ENCODE peak calls at places on chromosomes 16 and 17, in ten cellular contexts. C is skeletal muscle cell; K is G401; R is AG09309; T is activated T-cell treated with anti-CD3 and anti-CD28 coated beads, Interleukin-2, amount 50 U/mL, for 4 hours; Z is effector memory CD4-positive, alpha-beta T cell; M is central memory CD8-positive, alpha-beta T cell; X is NCI-H526; O is AG04450; L is NAMALWA. I is an unnamed sample.

GRCh38 chr16:74570412-74571301 is 36.3 kb downstream of the GLG1 start:
- DNase-seq in C (no peak), K (peak), R (no peak), T (no peak), Z (no peak), M (no peak), X (no peak), O (no peak), L (no peak), I (no peak)

GRCh38 chr16:54490089-54490488 is 203.5 kb upstream of the IRX3 start:
- DNase-seq in C (no peak), K (no peak), R (no peak), T (no peak), Z (no peak), M (no peak), X (no peak), O (no peak), L (no peak), I (no peak)

GRCh38 chr17:76422860-76423259 is 30.1 kb downstream of the UBE2O start:
- DNase-seq in C (no peak), K (no peak), R (no peak), T (no peak), Z (no peak), M (no peak), X (no peak), O (no peak), L (no peak), I (no peak)

GRCh38 chr17:7548585-7549400 is at the start of gene TNFSF12:
- DNase-seq in C (no peak), K (peak), R (no peak), T (peak), Z (peak), M (no peak), X (no peak), O (no peak), L (no peak), I (peak)

GRCh38 chr17:45976755-45977505 is 22.1 kb upstream of the STH start:
- DNase-seq in C (no peak), K (no peak), R (no peak), T (no peak), Z (no peak), M (no peak), X (no peak), O (no peak), L (no peak), I (no peak)

GRCh38 chr17:19706791-19707727 is 9.3 kb downstream of the SLC47A2 start:
- DNase-seq in C (no peak), K (no peak), R (no peak), T (no peak), Z (no peak), M (no peak), X (peak), O (no peak), L (no peak), I (no peak)

GRCh38 chr17:17859909-17860760 is 23.3 kb upstream of the SREBF1 start:
- DNase-seq in C (no peak), K (peak), R (no peak), T (peak), Z (peak), M (peak), X (peak), O (no peak), L (peak), I (peak)

GRCh38 chr16:56861092-56861610 is 3.9 kb upstream of the SLC12A3 start:
- DNase-seq in C (no peak), K (no peak), R (no peak), T (no peak), Z (no peak), M (no peak), X (no peak), O (no peak), L (no peak), I (no peak)

GRCh38 chr16:20884240-20884556 is 16.0 kb downstream of the DCUN1D3 start:
- DNase-seq in C (peak), K (no peak), R (no peak), T (no peak), Z (no peak), M (no peak), X (no peak), O (peak), L (no peak), I (no peak)

GRCh38 chr16:54931757-54932660 is 1.3 kb downstream of the IRX5 start:
- DNase-seq in C (no peak), K (no peak), R (no peak), T (no peak), Z (no peak), M (no peak), X (no peak), O (no peak), L (no peak), I (no peak)

GRCh38 chr17:5759501-5759925 is 175.2 kb upstream of the NLRP1 start:
- DNase-seq in C (no peak), K (no peak), R (no peak), T (no peak), Z (no peak), M (no peak), X (no peak), O (no peak), L (no peak), I (no peak)

GRCh38 chr16:12801511-12802042 is 2.1 kb downstream of the CPPED1 start:
- DNase-seq in C (peak), K (peak), R (peak), T (no peak), Z (no peak), M (no peak), X (no peak), O (no peak), L (no peak), I (no peak)

GRCh38 chr17:71883258-71883657 is 237.6 kb upstream of the SOX9 start:
- DNase-seq in C (no peak), K (no peak), R (no peak), T (no peak), Z (no peak), M (no peak), X (no peak), O (no peak), L (no peak), I (no peak)

GRCh38 chr17:47707056-47707791 is 13.3 kb downstream of the TBKBP1 start:
- DNase-seq in C (no peak), K (no peak), R (no peak), T (no peak), Z (no peak), M (no peak), X (no peak), O (no peak), L (no peak), I (no peak)

GRCh38 chr16:17529982-17530760 is 59.4 kb upstream of the XYLT1 start:
- DNase-seq in C (no peak), K (no peak), R (no peak), T (no peak), Z (no peak), M (no peak), X (no peak), O (no peak), L (no peak), I (no peak)

GRCh38 chr17:81570896-81571453 is 18.8 kb upstream of the FAAP100 start:
- DNase-seq in C (no peak), K (no peak), R (no peak), T (no peak), Z (no peak), M (no peak), X (no peak), O (no peak), L (no peak), I (no peak)

GRCh38 chr16:15866451-15866850 is 9.6 kb upstream of the MYH11 start:
- DNase-seq in C (no peak), K (no peak), R (no peak), T (no peak), Z (no peak), M (no peak), X (no peak), O (no peak), L (no peak), I (no peak)

GRCh38 chr16:86041807-86042206 is 142.8 kb downstream of the IRF8 start:
- DNase-seq in C (no peak), K (no peak), R (no peak), T (no peak), Z (no peak), M (no peak), X (no peak), O (no peak), L (no peak), I (no peak)

GRCh38 chr16:2819179-2819938 is 2.3 kb downstream of the PRSS21 start:
- DNase-seq in C (no peak), K (no peak), R (no peak), T (no peak), Z (no peak), M (no peak), X (no peak), O (no peak), L (no peak), I (no peak)

GRCh38 chr17:12659500-12659899 is 6.2 kb upstream of the MYOCD start:
- DNase-seq in C (peak), K (no peak), R (peak), T (no peak), Z (no peak), M (no peak), X (no peak), O (peak), L (no peak), I (no peak)

GRCh38 chr17:13884347-13884746 is 185.0 kb upstream of the COX10 start:
- DNase-seq in C (no peak), K (no peak), R (no peak), T (no peak), Z (no peak), M (no peak), X (no peak), O (no peak), L (no peak), I (no peak)

GRCh38 chr16:23903001-23903414 is 67.2 kb downstream of the PRKCB start:
- DNase-seq in C (no peak), K (no peak), R (no peak), T (no peak), Z (no peak), M (no peak), X (no peak), O (no peak), L (no peak), I (no peak)

GRCh38 chr16:67443299-67443698 is 12.4 kb downstream of the HSD11B2 start:
- DNase-seq in C (no peak), K (no peak), R (no peak), T (no peak), Z (no peak), M (no peak), X (no peak), O (no peak), L (no peak), I (no peak)

GRCh38 chr17:48486557-48486956 is 44.3 kb downstream of the HOXB1 start:
- DNase-seq in C (peak), K (no peak), R (peak), T (no peak), Z (no peak), M (no peak), X (no peak), O (peak), L (no peak), I (no peak)

GRCh38 chr17:55421179-55421934 is at the start of gene MMD:
- DNase-seq in C (no peak), K (no peak), R (no peak), T (peak), Z (no peak), M (peak), X (peak), O (no peak), L (no peak), I (peak)

GRCh38 chr16:72480926-72481325 is 309.0 kb upstream of the PMFBP1 start:
- DNase-seq in C (no peak), K (no peak), R (peak), T (no peak), Z (no peak), M (no peak), X (no peak), O (no peak), L (no peak), I (no peak)

GRCh38 chr16:79628501-79628975 is 28.0 kb upstream of the MAF start:
- DNase-seq in C (peak), K (no peak), R (no peak), T (peak), Z (no peak), M (no peak), X (no peak), O (peak), L (no peak), I (no peak)

GRCh38 chr16:10870808-10871156 is 6.2 kb upstream of the CIITA start:
- DNase-seq in C (no peak), K (no peak), R (no peak), T (no peak), Z (no peak), M (no peak), X (no peak), O (no peak), L (no peak), I (no peak)

GRCh38 chr17:59508999-59509398 is 56.4 kb upstream of the DHX40 start:
- DNase-seq in C (no peak), K (peak), R (no peak), T (no peak), Z (no peak), M (no peak), X (peak), O (no peak), L (no peak), I (no peak)

GRCh38 chr17:12958786-12959185 is 59.0 kb downstream of the ELAC2 start:
- DNase-seq in C (peak), K (no peak), R (peak), T (no peak), Z (no peak), M (no peak), X (no peak), O (no peak), L (no peak), I (no peak)

GRCh38 chr17:17729620-17730249 is 48.5 kb downstream of the RAI1 start:
- DNase-seq in C (no peak), K (peak), R (no peak), T (peak), Z (peak), M (peak), X (peak), O (no peak), L (peak), I (peak)

GRCh38 chr17:41621916-41622315 is 2.5 kb downstream of the KRT17 start:
- DNase-seq in C (no peak), K (no peak), R (no peak), T (no peak), Z (no peak), M (no peak), X (no peak), O (no peak), L (no peak), I (no peak)

GRCh38 chr16:85528528-85529387 is 84.4 kb upstream of the GSE1 start:
- DNase-seq in C (no peak), K (no peak), R (no peak), T (peak), Z (no peak), M (no peak), X (no peak), O (no peak), L (peak), I (no peak)

GRCh38 chr16:12406840-12407690 is 396.6 kb downstream of the CPPED1 start:
- DNase-seq in C (no peak), K (no peak), R (no peak), T (no peak), Z (no peak), M (no peak), X (no peak), O (no peak), L (no peak), I (no peak)

GRCh38 chr17:55157165-55157564 is 107.6 kb upstream of the HLF start:
- DNase-seq in C (no peak), K (peak), R (no peak), T (no peak), Z (no peak), M (no peak), X (peak), O (no peak), L (no peak), I (no peak)

GRCh38 chr16:67657751-67658518 is 2.1 kb downstream of the ACD start:
- DNase-seq in C (no peak), K (no peak), R (no peak), T (no peak), Z (no peak), M (no peak), X (no peak), O (no peak), L (no peak), I (no peak)

GRCh38 chr17:493666-494065 is 141.1 kb upstream of the RPH3AL start:
- DNase-seq in C (no peak), K (no peak), R (no peak), T (no peak), Z (no peak), M (no peak), X (no peak), O (no peak), L (no peak), I (no peak)

GRCh38 chr17:36001862-36002603 is 680 bp upstream of the CCL15 start:
- DNase-seq in C (no peak), K (no peak), R (no peak), T (no peak), Z (no peak), M (no peak), X (no peak), O (no peak), L (no peak), I (no peak)

I was measured in T follicular helper cell.